ENCODE peak calls at places on chromosome 9, in nine cellular contexts. I is mucosa of gallbladder; W is NCI-H2171 treated with DMSO at 0.1 percent for 48 hours; Z is HFFc6; S is CD8-positive, alpha-beta memory T cell; Q is GM12865; X is GM20000; E is HTR-8/SVneo; O is effector memory CD4-positive, alpha-beta T cell. P is an unnamed sample.

GRCh38 chr9:29150606-29151005 is 1577.3 kb upstream of the C9orf72 start:
- DNase-seq in O (no peak), Q (no peak), X (no peak), W (no peak), I (no peak), S (no peak), E (no peak), Z (no peak), P (no peak)

GRCh38 chr9:132243156-132244074 is 81.6 kb downstream of the NTNG2 start:
- DNase-seq in I (no peak), Q (no peak), S (no peak), X (no peak), Z (peak), W (no peak), E (no peak), O (no peak), P (no peak)

GRCh38 chr9:36499156-36499886 is 73.4 kb upstream of the MELK start:
- DNase-seq in E (no peak), I (no peak), S (no peak), Q (no peak), X (no peak), Z (no peak), W (peak), O (no peak), P (no peak)

GRCh38 chr9:106590759-106591505 is 272.0 kb upstream of the ZNF462 start:
- DNase-seq in Q (no peak), X (no peak), I (no peak), S (no peak), Z (no peak), E (no peak), O (no peak), W (no peak), P (no peak)

GRCh38 chr9:38107811-38108304 is 38.8 kb upstream of the SHB start:
- DNase-seq in X (no peak), W (no peak), E (no peak), S (no peak), I (peak), Z (no peak), Q (peak), O (no peak), P (no peak)

GRCh38 chr9:16864741-16865434 is 5.6 kb downstream of the BNC2 start:
- DNase-seq in E (no peak), O (no peak), S (no peak), X (no peak), Z (peak), I (no peak), W (no peak), Q (no peak), P (no peak)

GRCh38 chr9:95458666-95459065 is 58.1 kb downstream of the PTCH1 start:
- DNase-seq in E (no peak), W (no peak), Q (no peak), Z (no peak), O (no peak), I (no peak), X (no peak), S (no peak), P (no peak)

GRCh38 chr9:14271078-14271673 is 42.8 kb downstream of the NFIB start:
- DNase-seq in O (no peak), Z (no peak), Q (no peak), W (peak), E (no peak), X (no peak), I (peak), S (no peak), P (no peak)

GRCh38 chr9:98558575-98558974 is 150.2 kb downstream of the GABBR2 start:
- DNase-seq in Z (no peak), I (no peak), S (no peak), E (no peak), Q (peak), W (no peak), X (no peak), O (no peak), P (no peak)

GRCh38 chr9:110745656-110746055 is 77.1 kb downstream of the MUSK start:
- DNase-seq in O (no peak), E (no peak), Z (no peak), X (no peak), I (no peak), S (no peak), Q (no peak), W (no peak), P (no peak)

GRCh38 chr9:27549196-27549737 is 19.7 kb upstream of the MOB3B start:
- DNase-seq in W (no peak), Q (no peak), Z (no peak), O (no peak), E (no peak), S (no peak), I (no peak), X (no peak), P (no peak)

GRCh38 chr9:37405764-37406380 is 16.6 kb upstream of the GRHPR start:
- DNase-seq in Z (no peak), I (no peak), O (no peak), W (no peak), X (no peak), Q (no peak), S (no peak), E (no peak), P (no peak)

GRCh38 chr9:115939065-115939765 is 214.4 kb upstream of the PAPPA start:
- DNase-seq in I (no peak), W (no peak), S (no peak), X (no peak), Q (no peak), Z (peak), E (no peak), O (no peak), P (no peak)

GRCh38 chr9:134707031-134707680 is 65.6 kb downstream of the COL5A1 start:
- DNase-seq in Z (peak), X (no peak), E (peak), W (peak), O (no peak), I (peak), S (no peak), Q (no peak), P (no peak)

GRCh38 chr9:71504636-71505035 is 263.7 kb downstream of the CEMIP2 start:
- DNase-seq in I (no peak), O (no peak), X (no peak), Z (peak), S (no peak), E (no peak), Q (no peak), W (no peak), P (no peak)

GRCh38 chr9:124551472-124552339 is 44.5 kb upstream of the NR5A1 start:
- DNase-seq in O (no peak), E (peak), Z (peak), W (peak), S (no peak), X (peak), I (peak), Q (peak), P (no peak)

GRCh38 chr9:135308809-135309762 is 170.5 kb upstream of the PPP1R26 start:
- DNase-seq in E (no peak), O (no peak), Q (no peak), Z (no peak), W (peak), X (no peak), I (no peak), S (no peak), P (no peak)

GRCh38 chr9:21554813-21555212 is 72.7 kb upstream of the IFNE start:
- DNase-seq in X (no peak), E (no peak), W (no peak), Z (no peak), O (no peak), I (no peak), Q (no peak), S (no peak), P (no peak)

GRCh38 chr9:129370770-129371169 is 192.7 kb upstream of the IER5L start:
- DNase-seq in Q (no peak), I (no peak), S (no peak), Z (no peak), W (no peak), O (no peak), E (no peak), X (no peak), P (no peak)

P was measured in effector CD8-positive, alpha-beta T cell.